ENCODE peak calls at places on chromosome 7, in nine cellular contexts. One of them, this sample, is unnamed.

GRCh38 chr7:22296265-22296566 is 60.7 kb downstream of the RAPGEF5 start:
- DNase-seq in esophagus squamous epithelium: no peak
- DNase-seq in stomach: no peak
- DNase-seq in upper lobe of left lung: no peak
- DNase-seq in transverse colon: no peak
- DNase-seq in IMR-90: no peak
- DNase-seq in breast epithelium: no peak
- DNase-seq in uterus: no peak
- DNase-seq in heart left ventricle: no peak
- DNase-seq in this sample: no peak

GRCh38 chr7:90607196-90607595 is 11.1 kb downstream of the CDK14 start:
- DNase-seq in uterus: no peak
- DNase-seq in upper lobe of left lung: peak; percentile 51
- DNase-seq in heart left ventricle: no peak
- DNase-seq in transverse colon: no peak
- DNase-seq in IMR-90: no peak
- DNase-seq in breast epithelium: no peak
- DNase-seq in stomach: no peak
- DNase-seq in esophagus squamous epithelium: no peak
- DNase-seq in this sample: no peak

GRCh38 chr7:122123746-122124145 is 20.3 kb downstream of the AASS start:
- DNase-seq in heart left ventricle: no peak
- DNase-seq in IMR-90: peak; percentile 18
- DNase-seq in uterus: no peak
- DNase-seq in transverse colon: no peak
- DNase-seq in upper lobe of left lung: no peak
- DNase-seq in breast epithelium: no peak
- DNase-seq in stomach: no peak
- DNase-seq in esophagus squamous epithelium: no peak
- DNase-seq in this sample: no peak

GRCh38 chr7:136293841-136294391 is 316.8 kb upstream of the MTPN start:
- DNase-seq in uterus: no peak
- DNase-seq in IMR-90: no peak
- DNase-seq in transverse colon: no peak
- DNase-seq in upper lobe of left lung: no peak
- DNase-seq in breast epithelium: no peak
- DNase-seq in esophagus squamous epithelium: no peak
- DNase-seq in heart left ventricle: no peak
- DNase-seq in stomach: no peak
- DNase-seq in this sample: no peak

GRCh38 chr7:66301737-66302136 is 96.6 kb downstream of the TPST1 start:
- DNase-seq in stomach: no peak
- DNase-seq in uterus: no peak
- DNase-seq in esophagus squamous epithelium: no peak
- DNase-seq in upper lobe of left lung: no peak
- DNase-seq in IMR-90: no peak
- DNase-seq in transverse colon: no peak
- DNase-seq in heart left ventricle: no peak
- DNase-seq in breast epithelium: no peak
- DNase-seq in this sample: no peak

GRCh38 chr7:40221836-40222235 is 87.0 kb downstream of the SUGCT start:
- DNase-seq in stomach: no peak
- DNase-seq in IMR-90: peak; percentile 92
- DNase-seq in uterus: no peak
- DNase-seq in heart left ventricle: no peak
- DNase-seq in breast epithelium: no peak
- DNase-seq in transverse colon: no peak
- DNase-seq in upper lobe of left lung: peak; percentile 31
- DNase-seq in esophagus squamous epithelium: no peak
- DNase-seq in this sample: no peak

GRCh38 chr7:158782638-158783490 is 46.4 kb downstream of the ESYT2 start:
- DNase-seq in breast epithelium: no peak
- DNase-seq in upper lobe of left lung: peak; percentile 66
- DNase-seq in IMR-90: peak; percentile 12
- DNase-seq in stomach: no peak
- DNase-seq in transverse colon: peak; percentile 41
- DNase-seq in uterus: peak; percentile 65
- DNase-seq in heart left ventricle: peak; percentile 73
- DNase-seq in esophagus squamous epithelium: no peak
- DNase-seq in this sample: peak; percentile 60

GRCh38 chr7:30142710-30143109 is 7.9 kb downstream of the MTURN start:
- DNase-seq in stomach: peak; percentile 72
- DNase-seq in transverse colon: peak; percentile 34
- DNase-seq in heart left ventricle: no peak
- DNase-seq in IMR-90: peak; percentile 19
- DNase-seq in breast epithelium: no peak
- DNase-seq in upper lobe of left lung: peak; percentile 78
- DNase-seq in esophagus squamous epithelium: no peak
- DNase-seq in uterus: no peak
- DNase-seq in this sample: no peak

GRCh38 chr7:14009453-14010418 is 20.3 kb upstream of the ETV1 start:
- DNase-seq in upper lobe of left lung: no peak
- DNase-seq in IMR-90: no peak
- DNase-seq in heart left ventricle: no peak
- DNase-seq in uterus: no peak
- DNase-seq in stomach: no peak
- DNase-seq in breast epithelium: no peak
- DNase-seq in esophagus squamous epithelium: no peak
- DNase-seq in transverse colon: no peak
- DNase-seq in this sample: no peak

GRCh38 chr7:116999316-116999715 is 46.0 kb downstream of the ST7 start:
- DNase-seq in transverse colon: no peak
- DNase-seq in breast epithelium: no peak
- DNase-seq in IMR-90: peak; percentile 71
- DNase-seq in stomach: no peak
- DNase-seq in upper lobe of left lung: no peak
- DNase-seq in esophagus squamous epithelium: no peak
- DNase-seq in heart left ventricle: no peak
- DNase-seq in uterus: no peak
- DNase-seq in this sample: no peak

GRCh38 chr7:115015619-115016018 is 93.7 kb downstream of the MDFIC start:
- DNase-seq in uterus: no peak
- DNase-seq in transverse colon: peak; percentile 18
- DNase-seq in esophagus squamous epithelium: no peak
- DNase-seq in IMR-90: peak; percentile 97
- DNase-seq in upper lobe of left lung: no peak
- DNase-seq in stomach: no peak
- DNase-seq in breast epithelium: no peak
- DNase-seq in heart left ventricle: no peak
- DNase-seq in this sample: no peak

GRCh38 chr7:50761722-50762121 is 21.0 kb downstream of the GRB10 start:
- DNase-seq in transverse colon: no peak
- DNase-seq in IMR-90: no peak
- DNase-seq in breast epithelium: no peak
- DNase-seq in upper lobe of left lung: no peak
- DNase-seq in esophagus squamous epithelium: no peak
- DNase-seq in uterus: no peak
- DNase-seq in stomach: no peak
- DNase-seq in heart left ventricle: no peak
- DNase-seq in this sample: no peak

GRCh38 chr7:99551329-99551728 is 585 bp downstream of the FAM200A start:
- DNase-seq in breast epithelium: no peak
- DNase-seq in IMR-90: peak; percentile 15
- DNase-seq in upper lobe of left lung: no peak
- DNase-seq in stomach: no peak
- DNase-seq in uterus: no peak
- DNase-seq in transverse colon: no peak
- DNase-seq in heart left ventricle: no peak
- DNase-seq in esophagus squamous epithelium: no peak
- DNase-seq in this sample: no peak
- H3K4me1 ChIP-seq in breast epithelium: peaks cover 4% of the 10 kb centered on the region
- H3K4me1 ChIP-seq in IMR-90: no peaks in the 10 kb centered on the region
- H3K4me1 ChIP-seq in upper lobe of left lung: peaks cover 13% of the 10 kb centered on the region
- H3K4me1 ChIP-seq in stomach: peaks cover 9% of the 10 kb centered on the region
- H3K4me1 ChIP-seq in uterus: peaks cover 8% of the 10 kb centered on the region
- H3K4me1 ChIP-seq in transverse colon: peaks cover 8% of the 10 kb centered on the region
- H3K4me1 ChIP-seq in heart left ventricle: no peaks in the 10 kb centered on the region
- H3K4me1 ChIP-seq in esophagus squamous epithelium: peaks cover 14% of the 10 kb centered on the region
- H3K4me1 ChIP-seq in this sample: peaks cover 15% of the 10 kb centered on the region

DNA sequence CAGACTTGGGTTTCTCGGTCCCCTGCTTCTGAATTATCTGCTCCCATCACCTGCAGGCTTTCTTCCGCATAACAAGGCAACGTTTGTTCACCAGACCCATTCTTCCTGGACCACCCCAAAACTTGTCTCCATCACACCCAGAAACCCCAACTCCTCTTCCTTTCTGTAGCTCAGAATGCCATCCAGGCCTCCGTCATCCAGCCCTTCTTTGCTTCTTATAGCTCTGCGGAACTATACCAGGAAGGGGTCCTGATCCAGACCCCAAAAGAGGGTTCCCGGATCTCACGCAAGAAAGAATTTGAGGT is 29.3 kb upstream of the DNAJB6 start:
- DNase-seq in upper lobe of left lung: no peak
- DNase-seq in heart left ventricle: no peak
- DNase-seq in breast epithelium: no peak
- DNase-seq in transverse colon: no peak
- DNase-seq in uterus: no peak
- DNase-seq in IMR-90: no peak
- DNase-seq in stomach: no peak
- DNase-seq in esophagus squamous epithelium: no peak
- DNase-seq in this sample: no peak
- H3K27ac ChIP-seq in upper lobe of left lung: no peak overlapping the region
- H3K27ac ChIP-seq in heart left ventricle: no peak overlapping the region
- H3K27ac ChIP-seq in breast epithelium: no peak overlapping the region
- H3K27ac ChIP-seq in transverse colon: no peak overlapping the region
- H3K27ac ChIP-seq in uterus: no peak overlapping the region
- H3K27ac ChIP-seq in IMR-90: no peak overlapping the region
- H3K27ac ChIP-seq in stomach: no peak overlapping the region
- H3K27ac ChIP-seq in esophagus squamous epithelium: no peak overlapping the region
- H3K27ac ChIP-seq in this sample: no peak overlapping the region

GRCh38 chr7:140924019-140924820 is 509 bp downstream of the BRAF start:
- DNase-seq in uterus: peak; percentile 66
- DNase-seq in stomach: peak; percentile 75
- DNase-seq in transverse colon: peak; percentile 79
- DNase-seq in IMR-90: peak; percentile 68
- DNase-seq in breast epithelium: peak; percentile 70
- DNase-seq in esophagus squamous epithelium: peak; percentile 51
- DNase-seq in upper lobe of left lung: peak; percentile 79
- DNase-seq in heart left ventricle: peak; percentile 92
- DNase-seq in this sample: peak; percentile 84

GRCh38 chr7:140926021-140926812 is 1.5 kb upstream of the BRAF start:
- DNase-seq in esophagus squamous epithelium: no peak
- DNase-seq in heart left ventricle: no peak
- DNase-seq in uterus: no peak
- DNase-seq in breast epithelium: no peak
- DNase-seq in stomach: no peak
- DNase-seq in transverse colon: no peak
- DNase-seq in IMR-90: no peak
- DNase-seq in upper lobe of left lung: no peak
- DNase-seq in this sample: peak; percentile 52

GRCh38 chr7:140922741-140923345 is 1.9 kb downstream of the BRAF start:
- DNase-seq in transverse colon: no peak
- DNase-seq in uterus: no peak
- DNase-seq in esophagus squamous epithelium: no peak
- DNase-seq in heart left ventricle: no peak
- DNase-seq in breast epithelium: no peak
- DNase-seq in upper lobe of left lung: no peak
- DNase-seq in IMR-90: no peak
- DNase-seq in stomach: no peak
- DNase-seq in this sample: no peak

GRCh38 chr7:140923358-140924006 is 1.2 kb downstream of the BRAF start:
- DNase-seq in upper lobe of left lung: no peak
- DNase-seq in breast epithelium: no peak
- DNase-seq in IMR-90: no peak
- DNase-seq in transverse colon: no peak
- DNase-seq in stomach: no peak
- DNase-seq in uterus: no peak
- DNase-seq in esophagus squamous epithelium: no peak
- DNase-seq in heart left ventricle: no peak
- DNase-seq in this sample: no peak

DNA sequence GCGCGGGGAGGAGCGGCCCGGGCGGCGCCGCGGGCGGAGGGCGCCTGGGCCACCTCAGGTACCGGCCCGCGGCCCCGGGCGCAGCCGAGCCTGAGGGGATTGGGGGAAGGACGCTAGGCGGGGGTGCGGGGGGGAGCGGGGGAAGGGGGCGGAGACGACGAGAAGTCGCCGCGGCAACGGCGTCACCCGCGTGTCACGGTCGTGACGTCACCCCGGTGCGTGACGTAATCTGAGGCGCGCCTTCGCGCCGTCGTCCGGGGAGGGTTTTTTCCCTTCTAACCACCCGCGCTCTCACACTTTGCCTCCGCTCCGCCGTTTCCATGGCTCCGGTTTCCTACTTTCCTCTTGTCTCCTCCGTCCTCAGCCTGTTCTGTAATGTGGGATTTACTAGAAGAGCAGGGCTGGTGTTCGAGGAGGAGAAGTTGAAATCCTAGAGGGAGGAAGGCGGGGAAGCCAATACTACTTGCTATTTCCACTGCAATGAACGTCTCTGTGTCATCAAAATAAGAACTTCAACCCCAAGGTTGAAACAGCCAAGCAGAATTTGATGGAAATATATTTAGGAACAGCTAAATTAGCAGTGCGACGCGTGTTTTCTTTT is at the start of gene BRAF:
- DNase-seq in heart left ventricle: peak; percentile 95
- DNase-seq in esophagus squamous epithelium: peak; percentile 46
- DNase-seq in IMR-90: peak; percentile 88
- DNase-seq in uterus: peak; percentile 86
- DNase-seq in stomach: peak; percentile 93
- DNase-seq in transverse colon: peak; percentile 95
- DNase-seq in breast epithelium: peak; percentile 93
- DNase-seq in upper lobe of left lung: peak; percentile 85
- DNase-seq in this sample: peak; percentile 96
- TF ChIP-seq POLR2A in heart left ventricle: peak; percentile 7
- TF ChIP-seq POLR2A in esophagus squamous epithelium: no peak
- TF ChIP-seq POLR2A in IMR-90: no peak
- TF ChIP-seq POLR2A in uterus: peak; percentile 54
- TF ChIP-seq POLR2A in stomach: peak; percentile 7
- TF ChIP-seq POLR2A in transverse colon: peak; percentile 34
- TF ChIP-seq POLR2A in breast epithelium: peak; percentile 71
- TF ChIP-seq POLR2A in upper lobe of left lung: no peak
- TF ChIP-seq POLR2A in this sample: no peak

DNA sequence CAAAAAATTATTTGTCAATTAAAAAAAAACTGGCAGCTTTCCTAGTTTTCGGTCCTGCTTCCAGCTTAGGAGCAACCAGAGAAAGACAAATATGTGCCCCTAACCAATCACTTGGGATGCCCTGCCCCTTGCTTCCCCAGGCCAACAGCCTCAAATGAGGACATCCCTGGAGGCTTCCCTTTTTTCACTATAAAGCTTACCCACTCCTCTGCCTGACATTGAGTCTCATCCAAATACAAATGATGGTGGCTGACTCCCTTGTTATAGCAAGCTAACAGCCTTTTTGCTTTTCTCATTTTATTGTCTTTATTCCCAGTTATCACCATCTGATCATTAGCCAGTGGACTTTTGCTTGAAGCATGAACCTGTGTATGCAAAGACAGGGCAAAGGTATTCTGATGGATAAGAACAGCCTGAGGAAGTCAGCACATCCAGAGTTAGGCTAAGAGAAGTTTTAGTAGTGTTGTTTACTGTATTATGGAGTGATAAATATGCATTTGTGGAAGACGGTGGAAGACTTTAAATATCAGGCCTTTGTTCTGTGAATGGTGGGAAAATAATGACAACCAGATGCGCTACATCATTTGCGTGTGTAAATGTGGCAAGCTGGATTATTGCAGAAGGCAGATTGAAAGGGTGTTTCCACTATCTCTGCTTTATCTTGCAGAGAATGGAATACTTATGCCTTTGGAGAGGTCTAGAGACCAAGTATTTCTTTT is 1.7 kb upstream of the CCM2 start:
- DNase-seq in uterus: no peak
- DNase-seq in stomach: no peak
- DNase-seq in upper lobe of left lung: no peak
- DNase-seq in IMR-90: no peak
- DNase-seq in breast epithelium: no peak
- DNase-seq in heart left ventricle: no peak
- DNase-seq in transverse colon: no peak
- DNase-seq in esophagus squamous epithelium: no peak
- DNase-seq in this sample: no peak
- H3K4me1 ChIP-seq in uterus: peaks cover 15% of the 10 kb centered on the region
- H3K4me1 ChIP-seq in stomach: peaks cover 11% of the 10 kb centered on the region
- H3K4me1 ChIP-seq in upper lobe of left lung: peaks cover 18% of the 10 kb centered on the region
- H3K4me1 ChIP-seq in IMR-90: peaks cover 5% of the 10 kb centered on the region
- H3K4me1 ChIP-seq in breast epithelium: peaks cover 6% of the 10 kb centered on the region
- H3K4me1 ChIP-seq in heart left ventricle: no peaks in the 10 kb centered on the region
- H3K4me1 ChIP-seq in transverse colon: peaks cover 12% of the 10 kb centered on the region
- H3K4me1 ChIP-seq in esophagus squamous epithelium: peaks cover 23% of the 10 kb centered on the region
- H3K4me1 ChIP-seq in this sample: peaks cover 15% of the 10 kb centered on the region

This sample was measured in adrenal gland.